ENCODE peak calls at places on chromosomes 7 and 10, in eight cellular contexts. One of them, this sample, is unnamed.

GRCh38 chr10:125153693-125154490 is 6.5 kb downstream of the CTBP2 start:
- DNase-seq in uterus: no peak
- DNase-seq in spleen: no peak
- DNase-seq in lower lobe of right lung: no peak
- DNase-seq in HT-29: peak
- DNase-seq in NCI-H774: no peak
- DNase-seq in T-helper 1 cell: no peak
- DNase-seq in mesothelial cell of epicardium: no peak
- DNase-seq in this sample: no peak

GRCh38 chr7:140604760-140605159 is 35.9 kb downstream of the DENND2A start:
- DNase-seq in spleen: no peak
- DNase-seq in uterus: no peak
- DNase-seq in NCI-H774: no peak
- DNase-seq in HT-29: no peak
- DNase-seq in mesothelial cell of epicardium: no peak
- DNase-seq in T-helper 1 cell: no peak
- DNase-seq in lower lobe of right lung: no peak
- DNase-seq in this sample: no peak

GRCh38 chr7:53059591-53059990 is 24.2 kb downstream of the POM121L12 start:
- DNase-seq in HT-29: no peak
- DNase-seq in mesothelial cell of epicardium: no peak
- DNase-seq in spleen: no peak
- DNase-seq in T-helper 1 cell: no peak
- DNase-seq in uterus: no peak
- DNase-seq in NCI-H774: no peak
- DNase-seq in lower lobe of right lung: no peak
- DNase-seq in this sample: no peak

GRCh38 chr7:3998060-3998459 is 684.0 kb upstream of the FOXK1 start:
- DNase-seq in uterus: no peak
- DNase-seq in T-helper 1 cell: no peak
- DNase-seq in lower lobe of right lung: no peak
- DNase-seq in NCI-H774: no peak
- DNase-seq in HT-29: no peak
- DNase-seq in mesothelial cell of epicardium: no peak
- DNase-seq in spleen: no peak
- DNase-seq in this sample: no peak

GRCh38 chr7:151382079-151382885 is 27.6 kb downstream of the WDR86 start:
- DNase-seq in spleen: peak
- DNase-seq in NCI-H774: no peak
- DNase-seq in lower lobe of right lung: no peak
- DNase-seq in uterus: no peak
- DNase-seq in HT-29: no peak
- DNase-seq in T-helper 1 cell: peak
- DNase-seq in mesothelial cell of epicardium: no peak
- DNase-seq in this sample: no peak

GRCh38 chr10:12177642-12178041 is 18.0 kb downstream of the NUDT5 start:
- DNase-seq in T-helper 1 cell: no peak
- DNase-seq in NCI-H774: no peak
- DNase-seq in mesothelial cell of epicardium: no peak
- DNase-seq in lower lobe of right lung: no peak
- DNase-seq in HT-29: no peak
- DNase-seq in uterus: no peak
- DNase-seq in spleen: no peak
- DNase-seq in this sample: no peak

GRCh38 chr7:4931932-4932331 is 27.1 kb downstream of the MMD2 start:
- DNase-seq in mesothelial cell of epicardium: peak
- DNase-seq in HT-29: peak
- DNase-seq in NCI-H774: peak
- DNase-seq in T-helper 1 cell: no peak
- DNase-seq in spleen: no peak
- DNase-seq in lower lobe of right lung: no peak
- DNase-seq in uterus: no peak
- DNase-seq in this sample: no peak

GRCh38 chr7:33400214-33400538 is 270.8 kb downstream of the BBS9 start:
- DNase-seq in lower lobe of right lung: no peak
- DNase-seq in HT-29: no peak
- DNase-seq in mesothelial cell of epicardium: no peak
- DNase-seq in uterus: no peak
- DNase-seq in spleen: no peak
- DNase-seq in T-helper 1 cell: no peak
- DNase-seq in NCI-H774: no peak
- DNase-seq in this sample: no peak

GRCh38 chr7:131538791-131539179 is 17.6 kb downstream of the PODXL start:
- DNase-seq in lower lobe of right lung: no peak
- DNase-seq in uterus: no peak
- DNase-seq in mesothelial cell of epicardium: no peak
- DNase-seq in HT-29: no peak
- DNase-seq in NCI-H774: no peak
- DNase-seq in spleen: peak
- DNase-seq in T-helper 1 cell: no peak
- DNase-seq in this sample: no peak

GRCh38 chr7:84091318-84091717 is 103.3 kb downstream of the SEMA3A start:
- DNase-seq in HT-29: peak
- DNase-seq in mesothelial cell of epicardium: no peak
- DNase-seq in spleen: no peak
- DNase-seq in uterus: no peak
- DNase-seq in T-helper 1 cell: no peak
- DNase-seq in NCI-H774: no peak
- DNase-seq in lower lobe of right lung: no peak
- DNase-seq in this sample: no peak

GRCh38 chr7:101138149-101138870 is 11.4 kb downstream of the SERPINE1 start:
- DNase-seq in HT-29: peak
- DNase-seq in T-helper 1 cell: peak
- DNase-seq in mesothelial cell of epicardium: no peak
- DNase-seq in NCI-H774: peak
- DNase-seq in uterus: peak
- DNase-seq in spleen: no peak
- DNase-seq in lower lobe of right lung: peak
- DNase-seq in this sample: peak

GRCh38 chr10:24215193-24215592 is 6.3 kb downstream of the KIAA1217 start:
- DNase-seq in lower lobe of right lung: no peak
- DNase-seq in uterus: no peak
- DNase-seq in mesothelial cell of epicardium: no peak
- DNase-seq in NCI-H774: no peak
- DNase-seq in spleen: no peak
- DNase-seq in HT-29: no peak
- DNase-seq in T-helper 1 cell: no peak
- DNase-seq in this sample: no peak

GRCh38 chr10:110852255-110852896 is 19.4 kb upstream of the PDCD4 start:
- DNase-seq in spleen: no peak
- DNase-seq in HT-29: peak
- DNase-seq in uterus: peak
- DNase-seq in mesothelial cell of epicardium: no peak
- DNase-seq in T-helper 1 cell: no peak
- DNase-seq in NCI-H774: no peak
- DNase-seq in lower lobe of right lung: no peak
- DNase-seq in this sample: peak

GRCh38 chr7:101911011-101911799 is 93.8 kb downstream of the CUX1 start:
- DNase-seq in mesothelial cell of epicardium: no peak
- DNase-seq in HT-29: no peak
- DNase-seq in uterus: peak
- DNase-seq in lower lobe of right lung: no peak
- DNase-seq in spleen: peak
- DNase-seq in NCI-H774: no peak
- DNase-seq in T-helper 1 cell: no peak
- DNase-seq in this sample: no peak

GRCh38 chr7:74275401-74275881 is 13.8 kb upstream of the CLIP2 start:
- DNase-seq in HT-29: no peak
- DNase-seq in spleen: no peak
- DNase-seq in mesothelial cell of epicardium: no peak
- DNase-seq in uterus: no peak
- DNase-seq in NCI-H774: no peak
- DNase-seq in lower lobe of right lung: no peak
- DNase-seq in T-helper 1 cell: no peak
- DNase-seq in this sample: no peak

GRCh38 chr7:35185908-35186731 is 67.8 kb downstream of the TBX20 start:
- DNase-seq in T-helper 1 cell: no peak
- DNase-seq in spleen: peak
- DNase-seq in NCI-H774: peak
- DNase-seq in HT-29: no peak
- DNase-seq in mesothelial cell of epicardium: peak
- DNase-seq in lower lobe of right lung: no peak
- DNase-seq in uterus: no peak
- DNase-seq in this sample: no peak

GRCh38 chr7:142250705-142251104 is 7.2 kb downstream of the PRSS58 start:
- DNase-seq in uterus: no peak
- DNase-seq in spleen: no peak
- DNase-seq in mesothelial cell of epicardium: no peak
- DNase-seq in lower lobe of right lung: no peak
- DNase-seq in NCI-H774: no peak
- DNase-seq in T-helper 1 cell: no peak
- DNase-seq in HT-29: no peak
- DNase-seq in this sample: no peak

GRCh38 chr10:124016795-124017375 is 76.5 kb downstream of the CHST15 start:
- DNase-seq in HT-29: no peak
- DNase-seq in T-helper 1 cell: no peak
- DNase-seq in NCI-H774: no peak
- DNase-seq in mesothelial cell of epicardium: no peak
- DNase-seq in lower lobe of right lung: no peak
- DNase-seq in spleen: peak
- DNase-seq in uterus: no peak
- DNase-seq in this sample: no peak

GRCh38 chr7:29806131-29806792 is at the start of gene WIPF3:
- DNase-seq in lower lobe of right lung: peak
- DNase-seq in mesothelial cell of epicardium: peak
- DNase-seq in spleen: no peak
- DNase-seq in NCI-H774: peak
- DNase-seq in uterus: no peak
- DNase-seq in T-helper 1 cell: no peak
- DNase-seq in HT-29: no peak
- DNase-seq in this sample: no peak

GRCh38 chr7:91435386-91436059 is 171.3 kb downstream of the FZD1 start:
- DNase-seq in mesothelial cell of epicardium: no peak
- DNase-seq in spleen: no peak
- DNase-seq in lower lobe of right lung: no peak
- DNase-seq in HT-29: no peak
- DNase-seq in uterus: no peak
- DNase-seq in T-helper 1 cell: no peak
- DNase-seq in NCI-H774: no peak
- DNase-seq in this sample: no peak

GRCh38 chr7:39249635-39250034 is 271.9 kb downstream of the POU6F2 start:
- DNase-seq in uterus: no peak
- DNase-seq in spleen: no peak
- DNase-seq in HT-29: no peak
- DNase-seq in NCI-H774: no peak
- DNase-seq in T-helper 1 cell: no peak
- DNase-seq in mesothelial cell of epicardium: no peak
- DNase-seq in lower lobe of right lung: no peak
- DNase-seq in this sample: no peak

GRCh38 chr10:122078326-122078725 is 89.4 kb downstream of the TACC2 start:
- DNase-seq in T-helper 1 cell: no peak
- DNase-seq in spleen: peak
- DNase-seq in mesothelial cell of epicardium: no peak
- DNase-seq in lower lobe of right lung: no peak
- DNase-seq in NCI-H774: no peak
- DNase-seq in HT-29: no peak
- DNase-seq in uterus: no peak
- DNase-seq in this sample: no peak

GRCh38 chr7:51649-52048 is 140.7 kb upstream of the FAM20C start:
- DNase-seq in lower lobe of right lung: peak
- DNase-seq in mesothelial cell of epicardium: peak
- DNase-seq in NCI-H774: no peak
- DNase-seq in T-helper 1 cell: no peak
- DNase-seq in spleen: no peak
- DNase-seq in uterus: no peak
- DNase-seq in HT-29: no peak
- DNase-seq in this sample: no peak

GRCh38 chr7:20217193-20217948 is at the start of gene MACC1:
- DNase-seq in uterus: no peak
- DNase-seq in T-helper 1 cell: no peak
- DNase-seq in spleen: peak
- DNase-seq in HT-29: peak
- DNase-seq in NCI-H774: peak
- DNase-seq in mesothelial cell of epicardium: peak
- DNase-seq in lower lobe of right lung: peak
- DNase-seq in this sample: no peak

GRCh38 chr10:12414278-12414988 is 65.1 kb downstream of the CAMK1D start:
- DNase-seq in spleen: no peak
- DNase-seq in uterus: no peak
- DNase-seq in T-helper 1 cell: no peak
- DNase-seq in mesothelial cell of epicardium: no peak
- DNase-seq in NCI-H774: no peak
- DNase-seq in lower lobe of right lung: no peak
- DNase-seq in HT-29: no peak
- DNase-seq in this sample: no peak

GRCh38 chr7:11458736-11459483 is 373.1 kb downstream of the THSD7A start:
- DNase-seq in mesothelial cell of epicardium: no peak
- DNase-seq in uterus: no peak
- DNase-seq in T-helper 1 cell: no peak
- DNase-seq in lower lobe of right lung: no peak
- DNase-seq in spleen: no peak
- DNase-seq in HT-29: peak
- DNase-seq in NCI-H774: no peak
- DNase-seq in this sample: no peak

GRCh38 chr7:158650821-158651225 is 53.8 kb downstream of the NCAPG2 start:
- DNase-seq in mesothelial cell of epicardium: no peak
- DNase-seq in spleen: no peak
- DNase-seq in lower lobe of right lung: no peak
- DNase-seq in T-helper 1 cell: no peak
- DNase-seq in HT-29: no peak
- DNase-seq in NCI-H774: no peak
- DNase-seq in uterus: no peak
- DNase-seq in this sample: no peak

GRCh38 chr10:93999401-93999851 is 5.7 kb downstream of the PLCE1 start:
- DNase-seq in T-helper 1 cell: no peak
- DNase-seq in mesothelial cell of epicardium: peak
- DNase-seq in lower lobe of right lung: no peak
- DNase-seq in HT-29: no peak
- DNase-seq in spleen: no peak
- DNase-seq in uterus: peak
- DNase-seq in NCI-H774: no peak
- DNase-seq in this sample: no peak

GRCh38 chr10:93081296-93081695 is 7.6 kb downstream of the CYP26A1 start:
- DNase-seq in mesothelial cell of epicardium: no peak
- DNase-seq in lower lobe of right lung: no peak
- DNase-seq in NCI-H774: no peak
- DNase-seq in spleen: peak
- DNase-seq in T-helper 1 cell: no peak
- DNase-seq in HT-29: no peak
- DNase-seq in uterus: no peak
- DNase-seq in this sample: peak

GRCh38 chr7:44077061-44077460 is 5.3 kb downstream of the POLM start:
- DNase-seq in uterus: no peak
- DNase-seq in T-helper 1 cell: no peak
- DNase-seq in mesothelial cell of epicardium: no peak
- DNase-seq in spleen: peak
- DNase-seq in NCI-H774: no peak
- DNase-seq in lower lobe of right lung: no peak
- DNase-seq in HT-29: no peak
- DNase-seq in this sample: no peak

GRCh38 chr7:151682831-151683614 is 163.3 kb upstream of the RHEB start:
- DNase-seq in spleen: no peak
- DNase-seq in mesothelial cell of epicardium: no peak
- DNase-seq in HT-29: no peak
- DNase-seq in T-helper 1 cell: no peak
- DNase-seq in uterus: no peak
- DNase-seq in NCI-H774: no peak
- DNase-seq in lower lobe of right lung: no peak
- DNase-seq in this sample: no peak

GRCh38 chr10:58477122-58477521 is 35.5 kb upstream of the BICC1 start:
- DNase-seq in T-helper 1 cell: no peak
- DNase-seq in mesothelial cell of epicardium: no peak
- DNase-seq in HT-29: no peak
- DNase-seq in spleen: no peak
- DNase-seq in uterus: no peak
- DNase-seq in lower lobe of right lung: no peak
- DNase-seq in NCI-H774: no peak
- DNase-seq in this sample: no peak

This sample was measured in lower leg skin.